ENCODE peak calls at places on chromosome 4, in eight cellular contexts. W, L, E, F, U, X, M and J are unnamed samples.

GRCh38 chr4:71186566-71187398 is 152.0 kb upstream of the SLC4A4 start:
- DNase-seq in W (peak; percentile 43), L (no peak), U (no peak), E (peak; percentile 60), M (peak; percentile 30), F (peak; percentile 19), X (no peak), J (no peak)

GRCh38 chr4:44928062-44928380 is 201.7 kb upstream of the GNPDA2 start:
- DNase-seq in X (no peak), E (no peak), F (no peak), M (no peak), L (no peak), U (no peak), W (no peak), J (no peak)

GRCh38 chr4:182309877-182310276 is 66.7 kb downstream of the TENM3 start:
- DNase-seq in W (no peak), E (no peak), M (no peak), U (no peak), F (no peak), X (no peak), L (no peak), J (no peak)

GRCh38 chr4:37594095-37594494 is 92.1 kb downstream of the RELL1 start:
- DNase-seq in L (no peak), X (no peak), W (no peak), M (no peak), E (no peak), F (peak; percentile 22), U (no peak), J (no peak)

GRCh38 chr4:25441519-25442117 is 64.6 kb downstream of the ANAPC4 start:
- DNase-seq in W (peak; percentile 46), M (no peak), U (no peak), L (peak; percentile 48), F (peak; percentile 77), X (peak; percentile 58), E (peak; percentile 18), J (peak; percentile 82)

GRCh38 chr4:79467246-79467932 is 59.4 kb upstream of the GK2 start:
- DNase-seq in U (no peak), F (no peak), X (peak; percentile 78), W (no peak), M (no peak), L (no peak), E (no peak), J (no peak)

GRCh38 chr4:24980064-24980690 is 50.6 kb downstream of the LGI2 start:
- DNase-seq in M (peak; percentile 56), X (peak; percentile 89), L (peak; percentile 76), U (no peak), E (peak; percentile 54), F (peak; percentile 62), W (peak; percentile 78), J (peak; percentile 54)

GRCh38 chr4:1550122-1551070 is 133.7 kb downstream of the FAM53A start:
- DNase-seq in F (no peak), E (no peak), W (no peak), X (no peak), M (no peak), U (no peak), L (no peak), J (no peak)

GRCh38 chr4:37653601-37654000 is 32.6 kb downstream of the RELL1 start:
- DNase-seq in X (no peak), M (no peak), W (no peak), E (no peak), U (no peak), F (peak; percentile 51), L (no peak), J (no peak)

GRCh38 chr4:21450331-21450730 is 498.2 kb downstream of the KCNIP4 start:
- DNase-seq in W (no peak), X (no peak), F (no peak), U (no peak), L (no peak), M (no peak), E (no peak), J (no peak)

GRCh38 chr4:78606530-78607095 is 55.0 kb downstream of the ANXA3 start:
- DNase-seq in L (no peak), E (no peak), W (no peak), M (no peak), X (no peak), F (no peak), U (no peak), J (no peak)

GRCh38 chr4:101393256-101393655 is 45.9 kb upstream of the PPP3CA start:
- DNase-seq in M (no peak), E (no peak), F (peak; percentile 72), W (no peak), X (peak; percentile 78), U (no peak), L (no peak), J (no peak)

GRCh38 chr4:109411964-109412363 is 21.7 kb upstream of the SEC24B start:
- DNase-seq in X (no peak), L (no peak), F (peak; percentile 5), U (no peak), W (peak; percentile 41), E (no peak), M (no peak), J (no peak)

GRCh38 chr4:10089346-10089745 is 27.3 kb downstream of the WDR1 start:
- DNase-seq in U (no peak), F (peak; percentile 44), E (no peak), X (no peak), W (no peak), L (no peak), M (no peak), J (no peak)

GRCh38 chr4:1133033-1133432 is 19.7 kb upstream of the RNF212 start:
- DNase-seq in L (peak; percentile 20), E (no peak), X (no peak), F (no peak), W (no peak), U (no peak), M (no peak), J (peak; percentile 40)

GRCh38 chr4:11720292-11720691 is 291.6 kb upstream of the HS3ST1 start:
- DNase-seq in M (no peak), X (peak; percentile 55), E (no peak), L (peak; percentile 20), F (peak; percentile 76), U (no peak), W (peak; percentile 7), J (no peak)

GRCh38 chr4:122167369-122167768 is 15.2 kb downstream of the BLTP1 start:
- DNase-seq in X (no peak), M (no peak), L (no peak), U (no peak), W (no peak), E (no peak), F (no peak), J (no peak)
- TF ChIP-seq CTCF in X (no peak), M (no peak), L (no peak), U (no peak), W (no peak), E (peak; percentile 9), F (no peak), J (no peak)

GRCh38 chr4:174236359-174236758 is 47.1 kb downstream of the FBXO8 start:
- DNase-seq in M (no peak), W (no peak), F (no peak), U (no peak), L (no peak), E (no peak), X (no peak), J (no peak)

GRCh38 chr4:174244441-174244840 is 39.0 kb downstream of the FBXO8 start:
- DNase-seq in M (no peak), E (no peak), W (no peak), F (peak; percentile 61), X (no peak), U (no peak), L (no peak), J (no peak)

GRCh38 chr4:174245714-174246113 is 37.8 kb downstream of the FBXO8 start:
- DNase-seq in W (no peak), F (no peak), M (no peak), U (no peak), L (no peak), X (no peak), E (no peak), J (no peak)

DNA sequence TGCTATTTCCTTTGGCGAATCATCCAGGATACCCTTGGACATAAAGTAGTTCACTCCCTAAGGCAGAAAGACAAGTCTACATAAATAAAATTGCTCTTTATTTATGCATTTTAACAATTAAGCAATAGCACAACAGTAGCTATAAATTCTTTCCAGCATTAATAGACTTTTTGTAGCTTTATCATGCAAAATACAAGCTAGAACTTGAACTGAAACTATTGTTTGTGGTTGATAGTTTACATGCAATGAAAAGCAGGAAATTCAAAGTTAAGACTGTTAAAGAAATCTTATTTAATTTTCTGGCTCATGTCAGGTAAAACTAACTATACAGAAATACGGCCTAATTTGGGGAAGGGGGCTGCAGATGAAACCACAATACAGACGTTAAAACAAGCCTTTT is 42.3 kb downstream of the FBXO8 start:
- DNase-seq in E (no peak), L (no peak), U (no peak), M (no peak), F (no peak), X (no peak), W (no peak), J (no peak)
- H3K4me3 ChIP-seq in E (no peak overlapping the region), L (no peak overlapping the region), U (no peak overlapping the region), M (no peak overlapping the region), F (no peak overlapping the region), X (no peak overlapping the region), W (no peak overlapping the region), J (no peak overlapping the region)

GRCh38 chr4:113684534-113685091 is 76.9 kb downstream of the CAMK2D start:
- DNase-seq in F (peak; percentile 38), U (peak; percentile 17), M (peak; percentile 51), L (no peak), X (peak; percentile 77), E (no peak), W (peak; percentile 85), J (no peak)
- TF ChIP-seq CTCF in F (peak; percentile 29), U (peak; percentile 55), M (peak; percentile 55), L (no peak), X (peak; percentile 40), E (no peak), W (peak; percentile 62), J (no peak)

GRCh38 chr4:20185103-20185502 is 66.6 kb upstream of the SLIT2 start:
- DNase-seq in W (no peak), L (no peak), E (no peak), U (no peak), F (no peak), X (no peak), M (no peak), J (no peak)
- H3K4me3 ChIP-seq in W (no peak overlapping the region), L (no peak overlapping the region), E (no peak overlapping the region), U (no peak overlapping the region), F (no peak overlapping the region), X (no peak overlapping the region), M (no peak overlapping the region), J (no peak overlapping the region)

GRCh38 chr4:45954280-45954679 is 169.6 kb downstream of the GABRG1 start:
- DNase-seq in U (no peak), M (no peak), W (no peak), X (no peak), F (no peak), E (no peak), L (no peak), J (no peak)

GRCh38 chr4:45957353-45957752 is 166.5 kb downstream of the GABRG1 start:
- DNase-seq in F (no peak), M (no peak), U (no peak), E (no peak), W (no peak), X (no peak), L (no peak), J (no peak)
- TF ChIP-seq CTCF in F (no peak), M (no peak), U (no peak), E (no peak), W (no peak), X (no peak), L (no peak), J (no peak)